ENCODE peak calls at places on chromosomes 5 and 9, in five cellular contexts. W is uterus, O is A549, U is ovary, L is HCT116. H is an unnamed sample.

GRCh38 chr5:42879267-42879666 is 67.6 kb upstream of the SELENOP start:
- DNase-seq in O (no peak), L (no peak), W (no peak), U (no peak), H (no peak)

GRCh38 chr5:58969253-58969652 is 386.4 kb downstream of the RAB3C start:
- DNase-seq in L (no peak), O (no peak), W (no peak), U (no peak), H (no peak)

GRCh38 chr9:75168270-75169185 is 80.2 kb downstream of the OSTF1 start:
- DNase-seq in L (no peak), O (no peak), U (no peak), W (no peak), H (no peak)

GRCh38 chr9:121360975-121361374 is 9.1 kb downstream of the STOM start:
- DNase-seq in O (no peak), U (no peak), L (no peak), W (no peak), H (no peak)

GRCh38 chr5:96823060-96823459 is 15.3 kb upstream of the ERAP1 start:
- DNase-seq in L (no peak), W (no peak), U (no peak), O (no peak), H (no peak)

GRCh38 chr9:75086443-75087278 is 1.3 kb downstream of the NMRK1 start:
- DNase-seq in L (no peak), W (peak), U (peak), O (no peak), H (no peak)

GRCh38 chr5:171907731-171908343 is 98.6 kb downstream of the FBXW11 start:
- DNase-seq in O (peak), W (peak), L (peak), U (no peak), H (peak)

GRCh38 chr5:135219239-135219638 is 179.8 kb downstream of the MACROH2A1 start:
- DNase-seq in U (no peak), W (no peak), L (no peak), O (no peak), H (no peak)

GRCh38 chr5:156326718-156327259 is at the start of gene SGCD:
- DNase-seq in W (peak), L (no peak), U (peak), O (peak), H (no peak)

GRCh38 chr9:19677929-19678328 is 110.9 kb downstream of the SLC24A2 start:
- DNase-seq in L (no peak), O (no peak), W (no peak), U (no peak), H (no peak)

GRCh38 chr5:99005506-99005905 is 76.7 kb upstream of the CHD1 start:
- DNase-seq in W (no peak), U (no peak), O (no peak), L (no peak), H (no peak)

GRCh38 chr9:134492281-134492691 is 149.3 kb upstream of the COL5A1 start:
- DNase-seq in O (no peak), L (no peak), W (peak), U (no peak), H (no peak)

GRCh38 chr9:137422668-137423000 is 328 bp downstream of the EXD3 start:
- DNase-seq in O (no peak), U (no peak), W (no peak), L (no peak), H (peak)

GRCh38 chr5:53116597-53116996 is 7.0 kb upstream of the MOCS2 start:
- DNase-seq in L (no peak), W (no peak), U (no peak), O (no peak), H (no peak)

GRCh38 chr5:56207537-56207936 is 25.6 kb downstream of the ANKRD55 start:
- DNase-seq in O (no peak), W (no peak), U (no peak), L (no peak), H (no peak)

GRCh38 chr5:176857514-176858273 is 41.5 kb downstream of the HK3 start:
- DNase-seq in W (no peak), L (no peak), O (no peak), U (no peak), H (no peak)

GRCh38 chr5:1747079-1747802 is 52.4 kb downstream of the MRPL36 start:
- DNase-seq in L (no peak), U (no peak), W (peak), O (no peak), H (no peak)

GRCh38 chr5:1706428-1706827 is 93.2 kb downstream of the MRPL36 start:
- DNase-seq in U (no peak), O (no peak), L (no peak), W (no peak), H (no peak)

GRCh38 chr9:38079410-38080105 is 10.5 kb upstream of the SHB start:
- DNase-seq in W (no peak), U (no peak), O (no peak), L (no peak), H (no peak)

GRCh38 chr9:2242778-2243395 is 227.7 kb downstream of the SMARCA2 start:
- DNase-seq in O (no peak), W (peak), U (peak), L (no peak), H (no peak)

GRCh38 chr5:128252196-128252595 is 168.6 kb downstream of the SLC12A2 start:
- DNase-seq in O (no peak), W (no peak), U (no peak), L (no peak), H (no peak)

GRCh38 chr5:143976055-143976454 is 164.1 kb downstream of the HMHB1 start:
- DNase-seq in O (no peak), L (no peak), W (no peak), U (no peak), H (no peak)

GRCh38 chr9:138071292-138071691 is 193.7 kb downstream of the CACNA1B start:
- DNase-seq in U (no peak), O (no peak), L (no peak), W (peak), H (no peak)

GRCh38 chr5:37739817-37740261 is 100.0 kb downstream of the GDNF start:
- DNase-seq in O (no peak), U (no peak), L (no peak), W (no peak), H (no peak)

GRCh38 chr5:33287242-33287641 is 153.5 kb upstream of the TARS1 start:
- DNase-seq in U (no peak), O (no peak), W (no peak), L (no peak), H (no peak)

GRCh38 chr5:16253856-16254255 is 74.3 kb upstream of the MARCHF11 start:
- DNase-seq in W (no peak), O (no peak), L (no peak), U (no peak), H (no peak)

GRCh38 chr9:126788631-126789349 is 16.1 kb upstream of the ZBTB43 start:
- DNase-seq in O (peak), W (no peak), U (no peak), L (no peak), H (no peak)

DNA sequence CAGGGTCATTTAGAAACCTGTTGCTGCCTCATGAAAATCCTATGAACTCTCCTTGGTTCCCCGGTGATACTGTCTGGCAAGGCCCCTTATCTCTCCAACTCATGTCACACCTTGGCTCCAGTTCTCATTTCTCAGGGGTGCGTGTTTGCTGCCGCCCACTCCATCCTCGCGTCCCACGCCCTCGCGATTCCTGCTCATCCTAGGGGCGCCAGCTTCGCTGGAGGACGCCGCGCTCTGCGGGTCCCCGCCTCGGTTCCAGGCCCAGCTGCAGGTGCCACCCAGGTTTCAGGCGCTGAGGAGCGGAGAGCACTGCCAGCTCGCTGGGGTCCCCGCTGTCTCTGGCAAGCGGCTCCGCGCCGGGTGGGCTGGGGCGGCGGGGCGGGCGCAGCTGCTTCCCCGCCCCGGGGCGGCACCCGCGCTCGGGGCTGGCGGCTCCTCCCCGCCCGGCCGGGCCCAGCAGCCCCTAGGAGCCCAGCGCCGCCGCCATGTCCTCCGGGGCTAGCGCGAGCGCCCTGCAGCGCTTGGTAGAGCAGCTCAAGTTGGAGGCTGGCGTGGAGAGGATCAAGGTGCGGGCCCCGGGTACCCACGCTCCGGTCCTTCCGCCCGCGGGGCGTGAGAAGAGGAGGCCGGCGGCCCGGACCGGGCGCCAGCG is at the start of gene GNG10:
- DNase-seq in O (peak), W (peak), L (no peak), U (peak), H (peak)
- TF ChIP-seq POLR2A in O (peak), W (peak), L (no peak), U (no peak), H (no peak)

GRCh38 chr5:90409318-90410177 is at the start of gene CETN3:
- DNase-seq in W (peak), U (peak), L (peak), O (peak), H (peak)
- TF ChIP-seq POLR2A in W (peak), U (peak), L (peak), O (peak), H (peak)

GRCh38 chr5:151721087-151721646 is 34.5 kb upstream of the SPARC start:
- DNase-seq in W (no peak), U (no peak), O (no peak), L (no peak), H (no peak)
- TF ChIP-seq POLR2A in W (no peak), U (no peak), O (no peak), L (no peak), H (no peak)

GRCh38 chr9:89375181-89375760 is 57.0 kb downstream of the SECISBP2 start:
- DNase-seq in W (no peak), U (no peak), O (no peak), L (no peak), H (peak)
- TF ChIP-seq POLR2A in W (no peak), U (no peak), O (no peak), L (no peak), H (no peak)

GRCh38 chr9:128689820-128690683 is 1.0 kb downstream of the SET start:
- DNase-seq in W (peak), L (no peak), U (peak), O (peak), H (peak)
- TF ChIP-seq POLR2A in W (no peak), L (no peak), U (no peak), O (no peak), H (no peak)

GRCh38 chr5:140548300-140548688 is 832 bp downstream of the EIF4EBP3 start:
- DNase-seq in L (no peak), W (no peak), O (no peak), U (no peak), H (no peak)

GRCh38 chr5:140549237-140550144 is 2.0 kb downstream of the EIF4EBP3 start:
- DNase-seq in W (no peak), U (no peak), L (no peak), O (no peak), H (peak)

GRCh38 chr5:140548791-140549190 is 1.3 kb downstream of the EIF4EBP3 start:
- DNase-seq in W (no peak), L (no peak), U (no peak), O (no peak), H (no peak)

GRCh38 chr5:140551872-140552271 is 4.4 kb downstream of the EIF4EBP3 start:
- DNase-seq in O (no peak), L (no peak), U (no peak), W (no peak), H (no peak)

DNA sequence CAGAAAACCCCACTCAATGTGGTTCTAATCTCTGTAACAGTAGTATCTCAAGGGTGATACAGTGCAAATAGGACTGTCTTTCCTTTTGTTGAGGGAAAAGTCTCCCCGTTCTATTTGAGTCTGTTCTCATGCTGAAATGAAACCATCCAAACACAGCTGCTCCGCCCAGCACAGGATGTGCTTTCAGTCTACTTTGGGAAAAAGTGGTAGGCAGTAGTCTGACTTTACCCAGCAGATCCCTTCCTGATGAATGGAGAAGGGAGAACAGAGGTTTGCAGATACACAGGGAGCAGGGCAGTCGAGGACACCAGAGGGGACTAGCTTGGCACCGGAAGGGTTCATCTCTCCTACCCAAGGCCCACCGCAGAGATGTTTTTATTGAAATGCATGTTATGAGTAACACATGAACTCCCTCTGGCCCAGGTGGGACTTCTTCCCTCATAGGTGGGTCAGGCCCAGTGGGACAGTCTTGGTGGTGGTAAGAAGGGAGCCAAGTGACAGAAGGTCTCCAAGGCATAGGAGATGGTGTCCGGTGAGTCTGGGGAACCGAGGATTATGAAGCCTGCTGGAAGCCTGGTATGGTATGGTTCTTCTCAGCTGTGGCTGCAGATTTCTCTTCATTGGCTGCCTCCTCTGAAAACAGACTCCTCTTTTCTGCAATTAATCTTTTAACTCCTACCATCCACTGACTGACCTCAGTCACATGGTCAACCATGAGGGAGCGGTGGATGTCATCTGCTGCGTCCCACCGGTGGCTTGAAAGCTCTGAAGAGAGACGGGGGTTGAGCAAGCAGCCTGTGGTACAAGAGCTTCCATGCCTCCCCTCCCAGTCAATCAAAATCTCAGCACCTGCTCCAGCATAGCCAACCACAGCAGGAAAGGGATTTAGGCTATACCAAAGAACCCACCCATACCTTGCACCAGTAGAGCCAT is 3.0 kb downstream of the EIF4EBP3 start:
- DNase-seq in U (no peak), L (no peak), O (no peak), W (no peak), H (no peak)
- TF ChIP-seq POLR2A in U (no peak), L (no peak), O (no peak), W (no peak), H (no peak)

GRCh38 chr9:107188376-107188775 is 94.7 kb upstream of the RAD23B start:
- DNase-seq in O (no peak), U (no peak), L (no peak), W (no peak), H (no peak)

GRCh38 chr9:107193251-107193650 is 89.8 kb upstream of the RAD23B start:
- DNase-seq in U (no peak), L (no peak), W (no peak), O (no peak), H (no peak)

GRCh38 chr9:107190031-107190935 is 92.8 kb upstream of the RAD23B start:
- DNase-seq in O (no peak), U (no peak), W (no peak), L (no peak), H (no peak)

DNA sequence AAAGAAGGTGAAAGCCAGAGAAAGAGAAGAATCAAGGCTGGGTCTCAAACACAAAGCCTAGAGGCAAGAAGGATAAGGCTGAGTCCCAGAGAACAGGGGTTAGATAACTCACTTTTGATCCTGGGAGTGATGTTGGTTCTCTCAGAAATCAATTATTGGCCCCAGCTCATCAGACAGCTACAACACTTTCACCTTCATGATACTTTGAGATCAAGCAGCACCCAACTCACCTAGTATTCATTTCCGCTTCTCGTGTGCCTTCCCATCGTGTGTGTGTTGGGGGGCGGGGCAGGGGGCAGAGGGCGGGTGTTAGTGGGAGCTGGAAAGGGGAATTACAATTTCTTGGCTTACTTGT is 92.2 kb upstream of the RAD23B start:
- DNase-seq in L (no peak), O (no peak), U (no peak), W (no peak), H (no peak)
- TF ChIP-seq POLR2A in L (no peak), O (no peak), U (no peak), W (no peak), H (no peak)

GRCh38 chr5:139416651-139417050 is 12.8 kb upstream of the SPATA24 start:
- DNase-seq in L (no peak), W (no peak), O (no peak), U (no peak), H (no peak)
- TF ChIP-seq POLR2A in L (no peak), W (no peak), O (no peak), U (no peak), H (no peak)

GRCh38 chr9:117343416-117343815 is 71.4 kb downstream of the ASTN2 start:
- DNase-seq in U (no peak), O (no peak), W (no peak), L (no peak), H (no peak)

GRCh38 chr9:117340422-117340821 is 74.4 kb downstream of the ASTN2 start:
- DNase-seq in O (no peak), L (no peak), U (no peak), W (no peak), H (no peak)

GRCh38 chr9:117341161-117341560 is 73.7 kb downstream of the ASTN2 start:
- DNase-seq in U (no peak), L (no peak), W (no peak), O (no peak), H (no peak)

DNA sequence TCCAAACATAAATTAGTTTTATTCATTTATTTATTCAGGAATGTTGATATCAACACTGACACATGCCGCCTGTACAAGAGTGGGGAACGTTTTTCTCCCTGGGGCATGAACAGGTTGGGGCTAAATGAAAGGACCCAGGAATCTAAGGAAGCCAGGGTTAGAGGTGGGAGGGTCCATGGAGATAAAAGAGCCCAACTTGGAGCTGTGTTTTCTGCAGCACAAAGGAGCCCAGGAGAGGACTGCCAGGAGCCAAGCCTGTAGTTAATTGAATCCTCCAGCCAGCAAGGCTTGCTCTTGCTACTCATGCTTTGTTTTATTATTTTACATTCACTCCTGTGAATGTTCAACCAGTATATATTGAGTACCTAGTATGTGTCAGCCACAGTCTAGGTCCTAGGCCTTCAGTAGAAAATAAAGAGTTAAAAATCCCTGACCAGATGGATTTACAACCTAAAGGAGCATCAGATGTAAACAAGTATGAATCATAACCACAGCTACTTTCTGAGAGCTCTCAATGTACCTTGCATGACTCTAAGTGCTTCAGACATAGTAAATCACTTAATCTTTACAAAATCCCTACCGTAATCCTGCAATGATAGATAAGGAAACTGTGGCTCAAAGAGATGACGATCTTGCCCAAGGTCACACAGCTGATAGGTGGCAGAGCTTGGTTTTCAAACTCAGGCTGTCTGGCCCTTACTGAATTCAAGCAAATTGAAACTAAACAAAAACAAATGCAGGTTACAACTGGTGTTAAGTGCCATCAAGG is 69.8 kb downstream of the ASTN2 start:
- DNase-seq in L (no peak), U (no peak), W (no peak), O (no peak), H (no peak)
- TF ChIP-seq POLR2A in L (no peak), U (no peak), W (no peak), O (no peak), H (no peak)

GRCh38 chr5:159514229-159514822 is 184.0 kb upstream of the IL12B start:
- DNase-seq in L (no peak), W (no peak), U (no peak), O (no peak), H (no peak)
- TF ChIP-seq POLR2A in L (no peak), W (no peak), U (no peak), O (no peak), H (no peak)

H was measured in erythroblast.